ENCODE peak calls at places on chromosomes 11 and 22, in four cellular contexts. E is tibial nerve, B is lower lobe of right lung, N is A549. D is an unnamed sample.

GRCh38 chr11:16596231-16596630 is 142.2 kb upstream of the C11orf58 start:
- DNase-seq in B (no peak), E (no peak), N (no peak), D (no peak)

GRCh38 chr11:112348480-112349029 is 87.9 kb upstream of the PLET1 start:
- DNase-seq in B (no peak), E (no peak), N (no peak), D (no peak)

GRCh38 chr11:72144807-72145565 is 9.5 kb downstream of the FOLR3 start:
- DNase-seq in E (no peak), B (no peak), N (peak; percentile 48), D (no peak)

GRCh38 chr22:40743740-40744139 is 64.5 kb downstream of the MCHR1 start:
- DNase-seq in B (no peak), E (no peak), N (no peak), D (no peak)

GRCh38 chr11:7977251-7977917 is 9.8 kb upstream of the EIF3F start:
- DNase-seq in N (peak; percentile 24), E (no peak), B (no peak), D (no peak)

GRCh38 chr11:70107191-70107590 is 29.1 kb downstream of the ANO1 start:
- DNase-seq in N (no peak), E (no peak), B (no peak), D (no peak)

GRCh38 chr11:129846508-129847335 is 31.1 kb downstream of the TMEM45B start:
- DNase-seq in E (no peak), B (no peak), N (peak; percentile 61), D (no peak)

GRCh38 chr22:36901411-36902142 is 11.9 kb upstream of the CSF2RB start:
- DNase-seq in E (no peak), B (no peak), N (no peak), D (no peak)

GRCh38 chr11:134949121-134949591 is 537.1 kb upstream of the B3GAT1 start:
- DNase-seq in E (peak; percentile 19), B (no peak), N (no peak), D (no peak)

GRCh38 chr11:35274909-35275807 is 136.2 kb downstream of the CD44 start:
- DNase-seq in E (no peak), N (peak; percentile 45), B (peak; percentile 65), D (peak; percentile 79)

GRCh38 chr22:50711446-50712340 is 26.3 kb upstream of the ACR start:
- DNase-seq in N (no peak), E (no peak), B (peak; percentile 34), D (peak; percentile 18)

GRCh38 chr22:27152033-27152432 is 494.6 kb downstream of the MIAT start:
- DNase-seq in N (no peak), E (no peak), B (no peak), D (no peak)

GRCh38 chr11:47606731-47607130 is 12.5 kb upstream of the C1QTNF4 start:
- DNase-seq in N (no peak), E (no peak), B (no peak), D (no peak)
- H3K27ac ChIP-seq in N (no peak overlapping the region), E (no peak overlapping the region), B (no peak overlapping the region), D (no peak overlapping the region)

GRCh38 chr22:20205464-20205963 is 54.7 kb upstream of the CCDC188 start:
- DNase-seq in N (no peak), E (no peak), B (no peak), D (no peak)

GRCh38 chr22:20204821-20205220 is 54.0 kb upstream of the CCDC188 start:
- DNase-seq in B (no peak), N (no peak), E (no peak), D (no peak)

GRCh38 chr22:20207277-20208025 is 56.6 kb upstream of the CCDC188 start:
- DNase-seq in N (no peak), B (no peak), E (no peak), D (no peak)

GRCh38 chr22:20206709-20207215 is 55.9 kb upstream of the CCDC188 start:
- DNase-seq in N (peak; percentile 17), E (no peak), B (peak; percentile 70), D (peak; percentile 89)

GRCh38 chr22:20205964-20206708 is 55.3 kb upstream of the CCDC188 start:
- DNase-seq in N (peak; percentile 75), B (peak; percentile 84), E (peak; percentile 46), D (peak; percentile 76)
- H3K4me3 ChIP-seq in N (peak overlapping the region; percentile 64), B (peak overlapping the region; percentile 74), E (peak overlapping the region; percentile 59), D (peak overlapping the region; percentile 55)

GRCh38 chr22:31647516-31647915 is 14.5 kb downstream of the PISD start:
- DNase-seq in B (no peak), E (no peak), N (no peak), D (no peak)

GRCh38 chr22:31646186-31647019 is 15.6 kb downstream of the PISD start:
- DNase-seq in N (peak; percentile 59), E (no peak), B (no peak), D (no peak)

GRCh38 chr22:31650391-31650790 is 11.6 kb downstream of the PISD start:
- DNase-seq in N (no peak), E (no peak), B (no peak), D (no peak)

GRCh38 chr22:31647066-31647465 is 14.9 kb downstream of the PISD start:
- DNase-seq in B (no peak), E (no peak), N (no peak), D (no peak)

GRCh38 chr22:31647921-31648320 is 14.1 kb downstream of the PISD start:
- DNase-seq in B (no peak), E (no peak), N (no peak), D (no peak)
- H3K27ac ChIP-seq in B (no peak overlapping the region), E (no peak overlapping the region), N (no peak overlapping the region), D (no peak overlapping the region)

DNA sequence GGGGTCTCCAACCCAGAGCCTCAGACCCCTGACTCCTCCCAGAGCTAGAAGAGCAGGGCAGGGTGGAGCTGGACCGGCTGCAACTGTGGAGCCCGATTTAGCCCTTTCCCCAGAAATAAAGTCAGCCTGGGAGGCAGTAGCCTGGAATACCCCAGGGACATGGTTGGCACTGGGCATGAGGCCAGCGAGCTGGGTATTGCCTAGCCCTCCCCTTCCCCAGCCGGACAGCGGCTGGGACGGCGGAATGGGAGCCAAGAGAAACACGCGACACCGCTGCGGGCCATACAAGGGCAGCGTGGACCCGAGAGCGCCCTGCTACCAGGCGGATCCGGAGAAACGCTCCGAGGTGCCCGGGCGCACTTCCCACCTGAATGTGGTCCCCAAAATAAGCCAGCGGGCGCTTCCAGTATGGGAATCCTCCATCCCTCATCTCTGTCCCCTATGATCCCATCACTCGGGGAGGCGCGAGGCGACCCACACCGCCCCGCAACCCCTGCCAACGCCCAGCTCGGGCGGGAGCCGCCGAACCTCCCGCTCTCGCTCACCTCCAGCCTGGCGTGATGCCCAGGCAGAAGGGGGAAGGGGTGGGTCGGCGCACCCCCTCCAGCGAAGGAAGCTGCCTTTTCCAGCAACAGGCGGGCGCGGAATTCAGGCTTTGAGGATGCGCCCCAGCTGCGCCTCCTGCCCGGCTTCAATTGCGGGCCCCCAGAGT is 757 bp downstream of the MCAM start:
- DNase-seq in B (no peak), E (no peak), N (no peak), D (peak; percentile 36)
- H3K4me3 ChIP-seq in B (peak overlapping the region; percentile 51), E (peak overlapping the region; percentile 66), N (peak overlapping the region; percentile 47), D (peak overlapping the region; percentile 42)

DNA sequence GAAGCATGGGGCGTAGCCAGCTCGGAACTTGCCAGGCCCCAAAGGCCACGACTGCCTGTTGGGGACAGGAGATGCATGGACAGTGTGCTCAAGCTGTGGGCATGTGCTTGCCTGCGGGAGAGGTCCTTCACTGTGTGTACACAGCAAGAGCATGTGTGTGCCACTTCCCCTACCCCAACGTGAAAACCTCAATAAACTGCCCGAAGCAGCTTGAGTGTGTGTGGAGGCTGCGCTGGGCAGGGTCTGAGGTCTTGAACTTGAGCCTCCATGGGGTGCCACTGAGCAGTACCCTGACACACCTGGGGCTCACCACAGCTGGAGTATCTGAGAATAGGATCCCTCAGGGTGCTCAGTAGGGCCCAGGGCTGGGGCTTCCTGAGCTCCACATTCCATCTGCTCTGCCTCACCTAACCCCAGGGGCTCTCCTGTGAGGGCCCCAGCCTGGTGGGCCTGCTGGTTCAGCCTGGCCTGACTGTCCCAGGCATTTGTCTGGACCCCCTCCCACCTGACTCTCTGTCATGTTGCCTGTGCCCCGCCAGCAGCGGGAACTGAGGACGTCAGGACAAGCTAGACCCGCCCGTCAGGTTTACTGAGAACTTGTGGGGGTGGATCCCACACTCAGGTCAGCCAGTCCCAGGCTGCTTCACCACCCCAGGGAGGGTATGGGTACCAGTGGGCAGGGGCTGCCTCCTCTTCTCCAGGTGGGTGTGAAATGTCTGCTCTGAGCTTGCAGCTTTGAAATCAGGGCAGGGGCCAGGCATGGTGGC is 3.2 kb downstream of the RASSF7 start:
- DNase-seq in B (no peak), E (no peak), N (no peak), D (no peak)
- H3K27ac ChIP-seq in B (peak overlapping the region; percentile 41), E (no peak overlapping the region), N (no peak overlapping the region), D (no peak overlapping the region)

DNA sequence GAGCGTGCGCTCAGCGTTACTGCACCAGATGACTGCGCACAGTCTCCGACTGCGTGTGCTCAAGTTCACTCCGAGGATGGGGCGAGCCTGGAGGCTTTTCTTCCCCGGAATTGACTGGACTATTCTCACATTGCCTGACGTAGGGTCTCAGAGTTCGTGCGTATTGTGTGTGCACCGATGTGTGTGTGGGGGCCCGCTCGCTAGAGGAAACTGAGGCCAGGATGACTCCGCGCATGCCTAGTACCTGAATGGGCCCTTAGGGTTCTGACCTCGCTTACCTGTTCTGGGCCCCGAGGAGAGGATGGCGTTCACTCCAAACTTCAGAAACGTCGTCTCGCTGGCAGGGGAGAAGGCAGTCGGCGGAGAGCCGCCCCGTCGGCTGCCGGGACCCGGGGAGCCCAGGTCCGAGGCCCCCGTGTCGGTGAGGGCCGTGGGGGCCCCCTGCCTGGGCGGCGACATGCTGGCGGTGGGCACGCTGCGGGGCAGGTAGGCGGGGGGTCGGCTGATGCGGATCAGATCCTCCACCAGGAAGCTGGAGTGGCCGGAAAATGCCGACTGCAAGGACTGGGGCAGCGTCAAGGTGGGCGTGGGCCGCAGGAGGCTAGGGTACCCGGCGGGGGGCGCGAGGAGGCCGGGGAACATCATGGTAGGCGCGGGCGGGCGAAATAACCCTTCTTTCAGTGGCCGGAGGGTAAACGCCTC is 444 bp downstream of the DBX1 start:
- DNase-seq in B (no peak), E (no peak), N (no peak), D (no peak)
- H3K4me3 ChIP-seq in B (no peak overlapping the region), E (no peak overlapping the region), N (no peak overlapping the region), D (no peak overlapping the region)

DNA sequence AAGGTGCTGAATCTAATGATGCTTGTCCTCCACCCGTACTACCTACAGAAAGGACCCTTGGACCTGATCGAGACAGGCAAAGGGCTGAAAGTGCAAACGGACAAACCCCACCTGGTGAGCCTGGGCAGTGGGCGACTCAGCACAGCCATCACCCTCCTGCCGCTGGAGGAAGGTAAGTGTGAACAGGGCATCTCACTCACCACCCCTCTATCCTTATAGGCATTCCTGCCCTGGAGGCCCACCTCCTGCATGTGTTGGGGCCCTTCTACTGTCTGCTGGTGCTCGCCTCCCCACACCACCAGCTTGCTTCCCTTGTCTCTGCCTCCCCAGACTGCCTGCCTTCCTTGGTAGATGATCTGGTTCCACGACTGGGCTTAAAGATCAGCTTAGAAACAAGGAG is 7.1 kb downstream of the PHLDB1 start:
- DNase-seq in N (no peak), E (no peak), B (peak; percentile 18), D (no peak)
- H3K27ac ChIP-seq in N (no peak overlapping the region), E (peak overlapping the region; percentile 98), B (peak overlapping the region; percentile 41), D (no peak overlapping the region)

GRCh38 chr11:43787823-43788222 is 92.8 kb upstream of the ALKBH3 start:
- DNase-seq in N (no peak), E (no peak), B (no peak), D (no peak)

GRCh38 chr11:43789700-43790443 is 90.8 kb upstream of the ALKBH3 start:
- DNase-seq in E (no peak), N (peak; percentile 16), B (no peak), D (no peak)

GRCh38 chr11:43790444-43790794 is 90.2 kb upstream of the ALKBH3 start:
- DNase-seq in N (no peak), B (no peak), E (no peak), D (no peak)

GRCh38 chr11:43786016-43786415 is 94.6 kb upstream of the ALKBH3 start:
- DNase-seq in N (no peak), B (no peak), E (no peak), D (no peak)

GRCh38 chr11:43788394-43788793 is 92.2 kb upstream of the ALKBH3 start:
- DNase-seq in N (no peak), B (no peak), E (peak; percentile 34), D (no peak)
- H3K4me3 ChIP-seq in N (no peak overlapping the region), B (no peak overlapping the region), E (no peak overlapping the region), D (no peak overlapping the region)

D was measured in right lobe of liver.